ENCODE peak calls at places on chromosomes 1 and 21, in eight cellular contexts. One of them, this sample, is unnamed.

GRCh38 chr1:183385746-183386145 is 32.4 kb downstream of the NMNAT2 start:
- DNase-seq in pancreas: no peak
- DNase-seq in NCI-H345: no peak
- DNase-seq in activated T-helper 1 cell treated with anti-CD3 and anti-CD28 coated beads, Interleukin-12 subunit alpha, Interleukin-12 subunit beta, Interleukin-2, Interleukin-4 antibody, amounts not matched to agents 30 ng/mL and 10 ng/mL and 1 ng/mL, durations not matched to agents 14 hours and 24 hours and 36 hours: no peak
- DNase-seq in dermis blood vessel endothelial cell: no peak
- DNase-seq in mucosa of gallbladder: no peak
- DNase-seq in HT1080: peak; percentile 12
- DNase-seq in central memory CD4-positive, alpha-beta T cell: no peak
- DNase-seq in this sample: no peak

GRCh38 chr1:172388490-172388889 is 32.0 kb upstream of the C1orf105 start:
- DNase-seq in pancreas: no peak
- DNase-seq in NCI-H345: no peak
- DNase-seq in activated T-helper 1 cell treated with anti-CD3 and anti-CD28 coated beads, Interleukin-12 subunit alpha, Interleukin-12 subunit beta, Interleukin-2, Interleukin-4 antibody, amounts not matched to agents 30 ng/mL and 10 ng/mL and 1 ng/mL, durations not matched to agents 14 hours and 24 hours and 36 hours: no peak
- DNase-seq in dermis blood vessel endothelial cell: no peak
- DNase-seq in mucosa of gallbladder: no peak
- DNase-seq in HT1080: no peak
- DNase-seq in central memory CD4-positive, alpha-beta T cell: no peak
- DNase-seq in this sample: no peak

GRCh38 chr1:44138239-44138638 is 3.2 kb downstream of the KLF18 start:
- DNase-seq in pancreas: no peak
- DNase-seq in NCI-H345: no peak
- DNase-seq in activated T-helper 1 cell treated with anti-CD3 and anti-CD28 coated beads, Interleukin-12 subunit alpha, Interleukin-12 subunit beta, Interleukin-2, Interleukin-4 antibody, amounts not matched to agents 30 ng/mL and 10 ng/mL and 1 ng/mL, durations not matched to agents 14 hours and 24 hours and 36 hours: no peak
- DNase-seq in dermis blood vessel endothelial cell: no peak
- DNase-seq in mucosa of gallbladder: no peak
- DNase-seq in HT1080: no peak
- DNase-seq in central memory CD4-positive, alpha-beta T cell: no peak
- DNase-seq in this sample: no peak

GRCh38 chr1:164604541-164604940 is 45.6 kb downstream of the PBX1 start:
- DNase-seq in pancreas: no peak
- DNase-seq in NCI-H345: no peak
- DNase-seq in activated T-helper 1 cell treated with anti-CD3 and anti-CD28 coated beads, Interleukin-12 subunit alpha, Interleukin-12 subunit beta, Interleukin-2, Interleukin-4 antibody, amounts not matched to agents 30 ng/mL and 10 ng/mL and 1 ng/mL, durations not matched to agents 14 hours and 24 hours and 36 hours: no peak
- DNase-seq in dermis blood vessel endothelial cell: no peak
- DNase-seq in mucosa of gallbladder: no peak
- DNase-seq in HT1080: no peak
- DNase-seq in central memory CD4-positive, alpha-beta T cell: no peak
- DNase-seq in this sample: no peak

GRCh38 chr1:160567858-160568682 is 11.2 kb downstream of the CD84 start:
- DNase-seq in pancreas: no peak
- DNase-seq in NCI-H345: no peak
- DNase-seq in activated T-helper 1 cell treated with anti-CD3 and anti-CD28 coated beads, Interleukin-12 subunit alpha, Interleukin-12 subunit beta, Interleukin-2, Interleukin-4 antibody, amounts not matched to agents 30 ng/mL and 10 ng/mL and 1 ng/mL, durations not matched to agents 14 hours and 24 hours and 36 hours: peak; percentile 50
- DNase-seq in dermis blood vessel endothelial cell: no peak
- DNase-seq in mucosa of gallbladder: no peak
- DNase-seq in HT1080: peak; percentile 42
- DNase-seq in central memory CD4-positive, alpha-beta T cell: peak; percentile 71
- DNase-seq in this sample: peak; percentile 81

GRCh38 chr1:192951961-192952460 is 107.1 kb downstream of the UCHL5 start:
- DNase-seq in pancreas: no peak
- DNase-seq in NCI-H345: no peak
- DNase-seq in activated T-helper 1 cell treated with anti-CD3 and anti-CD28 coated beads, Interleukin-12 subunit alpha, Interleukin-12 subunit beta, Interleukin-2, Interleukin-4 antibody, amounts not matched to agents 30 ng/mL and 10 ng/mL and 1 ng/mL, durations not matched to agents 14 hours and 24 hours and 36 hours: no peak
- DNase-seq in dermis blood vessel endothelial cell: peak; percentile 92
- DNase-seq in mucosa of gallbladder: no peak
- DNase-seq in HT1080: peak; percentile 98
- DNase-seq in central memory CD4-positive, alpha-beta T cell: no peak
- DNase-seq in this sample: no peak

GRCh38 chr1:203147376-203147775 is 19.9 kb downstream of the ADORA1 start:
- DNase-seq in pancreas: no peak
- DNase-seq in NCI-H345: no peak
- DNase-seq in activated T-helper 1 cell treated with anti-CD3 and anti-CD28 coated beads, Interleukin-12 subunit alpha, Interleukin-12 subunit beta, Interleukin-2, Interleukin-4 antibody, amounts not matched to agents 30 ng/mL and 10 ng/mL and 1 ng/mL, durations not matched to agents 14 hours and 24 hours and 36 hours: no peak
- DNase-seq in dermis blood vessel endothelial cell: no peak
- DNase-seq in mucosa of gallbladder: no peak
- DNase-seq in HT1080: no peak
- DNase-seq in central memory CD4-positive, alpha-beta T cell: no peak
- DNase-seq in this sample: no peak

GRCh38 chr21:39137248-39138186 is 45.7 kb downstream of the PSMG1 start:
- DNase-seq in pancreas: no peak
- DNase-seq in NCI-H345: no peak
- DNase-seq in activated T-helper 1 cell treated with anti-CD3 and anti-CD28 coated beads, Interleukin-12 subunit alpha, Interleukin-12 subunit beta, Interleukin-2, Interleukin-4 antibody, amounts not matched to agents 30 ng/mL and 10 ng/mL and 1 ng/mL, durations not matched to agents 14 hours and 24 hours and 36 hours: no peak
- DNase-seq in dermis blood vessel endothelial cell: no peak
- DNase-seq in mucosa of gallbladder: no peak
- DNase-seq in HT1080: no peak
- DNase-seq in central memory CD4-positive, alpha-beta T cell: no peak
- DNase-seq in this sample: no peak

GRCh38 chr1:231918239-231919015 is 291.8 kb downstream of the DISC1 start:
- DNase-seq in pancreas: no peak
- DNase-seq in NCI-H345: no peak
- DNase-seq in activated T-helper 1 cell treated with anti-CD3 and anti-CD28 coated beads, Interleukin-12 subunit alpha, Interleukin-12 subunit beta, Interleukin-2, Interleukin-4 antibody, amounts not matched to agents 30 ng/mL and 10 ng/mL and 1 ng/mL, durations not matched to agents 14 hours and 24 hours and 36 hours: peak; percentile 8
- DNase-seq in dermis blood vessel endothelial cell: peak; percentile 34
- DNase-seq in mucosa of gallbladder: no peak
- DNase-seq in HT1080: peak; percentile 83
- DNase-seq in central memory CD4-positive, alpha-beta T cell: peak; percentile 45
- DNase-seq in this sample: peak; percentile 27

GRCh38 chr21:44497641-44498243 is 42.3 kb downstream of the KRTAP10-1 start:
- DNase-seq in pancreas: no peak
- DNase-seq in NCI-H345: peak; percentile 84
- DNase-seq in activated T-helper 1 cell treated with anti-CD3 and anti-CD28 coated beads, Interleukin-12 subunit alpha, Interleukin-12 subunit beta, Interleukin-2, Interleukin-4 antibody, amounts not matched to agents 30 ng/mL and 10 ng/mL and 1 ng/mL, durations not matched to agents 14 hours and 24 hours and 36 hours: no peak
- DNase-seq in dermis blood vessel endothelial cell: no peak
- DNase-seq in mucosa of gallbladder: no peak
- DNase-seq in HT1080: no peak
- DNase-seq in central memory CD4-positive, alpha-beta T cell: no peak
- DNase-seq in this sample: no peak

GRCh38 chr1:156487862-156488261 is 12.7 kb downstream of the MEF2D start:
- DNase-seq in pancreas: no peak
- DNase-seq in NCI-H345: no peak
- DNase-seq in activated T-helper 1 cell treated with anti-CD3 and anti-CD28 coated beads, Interleukin-12 subunit alpha, Interleukin-12 subunit beta, Interleukin-2, Interleukin-4 antibody, amounts not matched to agents 30 ng/mL and 10 ng/mL and 1 ng/mL, durations not matched to agents 14 hours and 24 hours and 36 hours: peak; percentile 24
- DNase-seq in dermis blood vessel endothelial cell: no peak
- DNase-seq in mucosa of gallbladder: no peak
- DNase-seq in HT1080: no peak
- DNase-seq in central memory CD4-positive, alpha-beta T cell: no peak
- DNase-seq in this sample: peak; percentile 51

GRCh38 chr1:214700381-214700780 is 97.4 kb downstream of the CENPF start:
- DNase-seq in pancreas: no peak
- DNase-seq in NCI-H345: no peak
- DNase-seq in activated T-helper 1 cell treated with anti-CD3 and anti-CD28 coated beads, Interleukin-12 subunit alpha, Interleukin-12 subunit beta, Interleukin-2, Interleukin-4 antibody, amounts not matched to agents 30 ng/mL and 10 ng/mL and 1 ng/mL, durations not matched to agents 14 hours and 24 hours and 36 hours: no peak
- DNase-seq in dermis blood vessel endothelial cell: no peak
- DNase-seq in mucosa of gallbladder: no peak
- DNase-seq in HT1080: no peak
- DNase-seq in central memory CD4-positive, alpha-beta T cell: no peak
- DNase-seq in this sample: no peak

GRCh38 chr1:97258597-97258996 is 537.0 kb downstream of the PTBP2 start:
- DNase-seq in pancreas: no peak
- DNase-seq in NCI-H345: no peak
- DNase-seq in activated T-helper 1 cell treated with anti-CD3 and anti-CD28 coated beads, Interleukin-12 subunit alpha, Interleukin-12 subunit beta, Interleukin-2, Interleukin-4 antibody, amounts not matched to agents 30 ng/mL and 10 ng/mL and 1 ng/mL, durations not matched to agents 14 hours and 24 hours and 36 hours: no peak
- DNase-seq in dermis blood vessel endothelial cell: no peak
- DNase-seq in mucosa of gallbladder: no peak
- DNase-seq in HT1080: no peak
- DNase-seq in central memory CD4-positive, alpha-beta T cell: no peak
- DNase-seq in this sample: no peak

GRCh38 chr1:84665703-84666317 is 24.5 kb downstream of the SSX2IP start:
- DNase-seq in pancreas: no peak
- DNase-seq in NCI-H345: no peak
- DNase-seq in activated T-helper 1 cell treated with anti-CD3 and anti-CD28 coated beads, Interleukin-12 subunit alpha, Interleukin-12 subunit beta, Interleukin-2, Interleukin-4 antibody, amounts not matched to agents 30 ng/mL and 10 ng/mL and 1 ng/mL, durations not matched to agents 14 hours and 24 hours and 36 hours: no peak
- DNase-seq in dermis blood vessel endothelial cell: no peak
- DNase-seq in mucosa of gallbladder: no peak
- DNase-seq in HT1080: peak; percentile 52
- DNase-seq in central memory CD4-positive, alpha-beta T cell: no peak
- DNase-seq in this sample: no peak

GRCh38 chr1:236744533-236744932 is 50.6 kb upstream of the MTR start:
- DNase-seq in pancreas: no peak
- DNase-seq in NCI-H345: no peak
- DNase-seq in activated T-helper 1 cell treated with anti-CD3 and anti-CD28 coated beads, Interleukin-12 subunit alpha, Interleukin-12 subunit beta, Interleukin-2, Interleukin-4 antibody, amounts not matched to agents 30 ng/mL and 10 ng/mL and 1 ng/mL, durations not matched to agents 14 hours and 24 hours and 36 hours: no peak
- DNase-seq in dermis blood vessel endothelial cell: no peak
- DNase-seq in mucosa of gallbladder: no peak
- DNase-seq in HT1080: no peak
- DNase-seq in central memory CD4-positive, alpha-beta T cell: no peak
- DNase-seq in this sample: no peak